ENCODE peak calls at places on chromosomes 11 and 22, in six cellular contexts. J is activated CD4-positive, alpha-beta T cell treated with anti-CD3 and anti-CD28 coated beads for 4 hours; S is stimulated activated CD4-positive, alpha-beta T cell treated with anti-CD3 and anti-CD28 coated beads, Interleukin-1b, Interleukin-23, amount 100 ng/mL, for 4 hours; I is SK-N-MC; A is GM20000; H is NCI-H1436. B is an unnamed sample.
A peak's percentile ranks its signal among the peaks of the same experiment; 100 is the strongest.

GRCh38 chr11:120254788-120255518 is 15.0 kb downstream of the POU2F3 start:
- DNase-seq in J (no peak), S (no peak), I (no peak), A (no peak), H (no peak), B (no peak)

GRCh38 chr22:19709063-19709769 is 5.1 kb upstream of the SEPTIN5 start:
- DNase-seq in J (no peak), S (no peak), I (no peak), A (no peak), H (no peak), B (no peak)

GRCh38 chr11:69423181-69423580 is 58.3 kb upstream of the LINC01488 start:
- DNase-seq in J (no peak), S (no peak), I (no peak), A (no peak), H (no peak), B (no peak)

GRCh38 chr11:15276616-15277015 is 161.9 kb downstream of the INSC start:
- DNase-seq in J (no peak), S (no peak), I (no peak), A (peak; percentile 5), H (peak; percentile 47), B (no peak)

GRCh38 chr11:45102810-45103621 is 43.4 kb upstream of the PRDM11 start:
- DNase-seq in J (peak; percentile 78), S (peak; percentile 42), I (no peak), A (peak; percentile 68), H (peak; percentile 39), B (peak; percentile 61)

GRCh38 chr11:46686886-46687810 is 13.3 kb downstream of the ARHGAP1 start:
- DNase-seq in J (no peak), S (no peak), I (no peak), A (no peak), H (no peak), B (no peak)

GRCh38 chr11:32949739-32950138 is 57.1 kb downstream of the QSER1 start:
- DNase-seq in J (no peak), S (no peak), I (no peak), A (no peak), H (no peak), B (no peak)

GRCh38 chr22:30481711-30482110 is 9.9 kb upstream of the SEC14L3 start:
- DNase-seq in J (no peak), S (no peak), I (no peak), A (no peak), H (no peak), B (no peak)

GRCh38 chr22:39080052-39080762 is 3.1 kb downstream of the APOBEC3G start:
- DNase-seq in J (no peak), S (no peak), I (no peak), A (no peak), H (no peak), B (no peak)

GRCh38 chr11:84788220-84788619 is 838.9 kb downstream of the DLG2 start:
- DNase-seq in J (no peak), S (no peak), I (no peak), A (no peak), H (no peak), B (no peak)

GRCh38 chr11:108887436-108888238 is 222.8 kb downstream of the DDX10 start:
- DNase-seq in J (no peak), S (no peak), I (no peak), A (no peak), H (no peak), B (no peak)

GRCh38 chr11:60924906-60925684 is 835 bp downstream of the TMEM132A start:
- DNase-seq in J (no peak), S (no peak), I (no peak), A (peak; percentile 61), H (no peak), B (no peak)